ENCODE peak calls at places on chromosomes 12 and 14, in five cellular contexts. R is AG09309, T is left lung, I is ovary, K is tibial artery. Z is an unnamed sample.

GRCh38 chr12:132600048-132601032 is 10.0 kb downstream of the LRCOL1 start:
- DNase-seq in I (peak), K (peak), R (no peak), T (peak), Z (no peak)

GRCh38 chr14:79596531-79596930 is 614.8 kb downstream of the DIO2 start:
- DNase-seq in I (no peak), R (peak), K (no peak), T (no peak), Z (no peak)

GRCh38 chr14:99945732-99946651 is 119.2 kb upstream of the EVL start:
- DNase-seq in R (no peak), K (no peak), I (no peak), T (peak), Z (no peak)

GRCh38 chr12:92503029-92503931 is 199.5 kb upstream of the PLEKHG7 start:
- DNase-seq in R (no peak), I (peak), K (no peak), T (no peak), Z (peak)

GRCh38 chr12:124296295-124296915 is 1.5 kb downstream of the RFLNA start:
- DNase-seq in I (no peak), R (no peak), K (no peak), T (peak), Z (no peak)

GRCh38 chr12:111037047-111037446 is 116.7 kb upstream of the MYL2 start:
- DNase-seq in K (no peak), I (no peak), T (no peak), R (no peak), Z (no peak)

GRCh38 chr14:53542692-53543091 is 389.6 kb upstream of the DDHD1 start:
- DNase-seq in R (no peak), I (no peak), T (no peak), K (no peak), Z (no peak)

GRCh38 chr12:3144495-3144894 is 67.3 kb downstream of the TSPAN9 start:
- DNase-seq in T (no peak), K (no peak), I (no peak), R (no peak), Z (no peak)

GRCh38 chr12:1794440-1795090 is 25.8 kb upstream of the LRTM2 start:
- DNase-seq in R (no peak), T (peak), K (no peak), I (no peak), Z (no peak)

GRCh38 chr12:52661668-52662067 is 9.7 kb upstream of the KRT2 start:
- DNase-seq in R (no peak), I (no peak), K (no peak), T (no peak), Z (no peak)

GRCh38 chr14:76724827-76725550 is 36.3 kb upstream of the VASH1 start:
- DNase-seq in I (no peak), R (no peak), T (no peak), K (no peak), Z (no peak)

GRCh38 chr12:42884116-42884515 is 294.6 kb upstream of the PRICKLE1 start:
- DNase-seq in I (no peak), R (no peak), K (no peak), T (no peak), Z (no peak)

GRCh38 chr12:99809921-99810320 is 162.4 kb downstream of the GARIN6 start:
- DNase-seq in I (no peak), K (no peak), T (no peak), R (no peak), Z (no peak)

GRCh38 chr12:110270125-110270962 is 10.7 kb upstream of the ATP2A2 start:
- DNase-seq in I (peak), R (no peak), T (no peak), K (no peak), Z (no peak)

GRCh38 chr14:32010561-32011188 is 66.4 kb upstream of the ARHGAP5 start:
- DNase-seq in T (no peak), R (no peak), I (no peak), K (no peak), Z (no peak)

GRCh38 chr14:49306152-49306751 is 279.9 kb downstream of the RPS29 start:
- DNase-seq in K (no peak), I (no peak), T (no peak), R (no peak), Z (no peak)
- TF ChIP-seq CTCF in K (peak), I (peak), T (no peak), R (no peak), Z (peak)

GRCh38 chr14:93953263-93953662 is 23.1 kb downstream of the ASB2 start:
- DNase-seq in K (no peak), R (no peak), I (no peak), T (peak), Z (no peak)

GRCh38 chr14:93954900-93955891 is 21.2 kb downstream of the ASB2 start:
- DNase-seq in R (no peak), T (peak), I (no peak), K (no peak), Z (no peak)

GRCh38 chr14:93954516-93954830 is 21.9 kb downstream of the ASB2 start:
- DNase-seq in K (no peak), I (no peak), R (no peak), T (no peak), Z (no peak)

GRCh38 chr14:93952829-93953228 is 23.5 kb downstream of the ASB2 start:
- DNase-seq in T (peak), I (no peak), R (no peak), K (no peak), Z (no peak)

GRCh38 chr14:93953739-93954515 is 22.4 kb downstream of the ASB2 start:
- DNase-seq in R (no peak), T (peak), K (no peak), I (no peak), Z (no peak)
- H3K4me3 ChIP-seq in R (no peak), T (no peak), K (no peak), I (no peak), Z (peak)

DNA sequence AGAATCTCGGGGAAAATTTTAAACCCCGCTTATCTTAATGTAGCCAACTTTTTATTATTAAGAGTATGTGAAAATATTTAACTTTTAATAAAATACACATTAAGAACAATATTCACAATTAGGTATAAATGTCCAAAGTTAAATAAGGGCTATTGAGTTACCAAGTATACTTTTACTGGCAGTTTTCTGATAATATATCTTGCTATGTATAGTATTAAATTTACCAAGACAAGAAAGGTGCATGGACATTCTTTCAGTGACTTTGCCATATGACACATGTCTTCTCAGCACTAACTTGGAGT is 115.4 kb downstream of the MON2 start:
- DNase-seq in I (no peak), R (no peak), T (no peak), K (no peak), Z (no peak)
- TF ChIP-seq CTCF in I (no peak), R (no peak), T (peak), K (no peak), Z (no peak)

GRCh38 chr14:103138483-103139370 is 15.5 kb downstream of the TNFAIP2 start:
- DNase-seq in T (peak), K (no peak), I (no peak), R (no peak), Z (no peak)
- H3K4me3 ChIP-seq in T (peak), K (no peak), I (no peak), R (no peak), Z (no peak)

GRCh38 chr14:71931492-71932228 is 569 bp upstream of the RGS6 start:
- DNase-seq in K (peak), R (no peak), I (no peak), T (no peak), Z (no peak)

GRCh38 chr14:71933026-71933587 is 878 bp downstream of the RGS6 start:
- DNase-seq in K (no peak), I (no peak), R (no peak), T (no peak), Z (no peak)

GRCh38 chr14:71932229-71932951 is at the start of gene RGS6:
- DNase-seq in K (no peak), T (peak), R (no peak), I (no peak), Z (no peak)
- TF ChIP-seq CTCF in K (peak), T (no peak), R (no peak), I (no peak), Z (peak)

DNA sequence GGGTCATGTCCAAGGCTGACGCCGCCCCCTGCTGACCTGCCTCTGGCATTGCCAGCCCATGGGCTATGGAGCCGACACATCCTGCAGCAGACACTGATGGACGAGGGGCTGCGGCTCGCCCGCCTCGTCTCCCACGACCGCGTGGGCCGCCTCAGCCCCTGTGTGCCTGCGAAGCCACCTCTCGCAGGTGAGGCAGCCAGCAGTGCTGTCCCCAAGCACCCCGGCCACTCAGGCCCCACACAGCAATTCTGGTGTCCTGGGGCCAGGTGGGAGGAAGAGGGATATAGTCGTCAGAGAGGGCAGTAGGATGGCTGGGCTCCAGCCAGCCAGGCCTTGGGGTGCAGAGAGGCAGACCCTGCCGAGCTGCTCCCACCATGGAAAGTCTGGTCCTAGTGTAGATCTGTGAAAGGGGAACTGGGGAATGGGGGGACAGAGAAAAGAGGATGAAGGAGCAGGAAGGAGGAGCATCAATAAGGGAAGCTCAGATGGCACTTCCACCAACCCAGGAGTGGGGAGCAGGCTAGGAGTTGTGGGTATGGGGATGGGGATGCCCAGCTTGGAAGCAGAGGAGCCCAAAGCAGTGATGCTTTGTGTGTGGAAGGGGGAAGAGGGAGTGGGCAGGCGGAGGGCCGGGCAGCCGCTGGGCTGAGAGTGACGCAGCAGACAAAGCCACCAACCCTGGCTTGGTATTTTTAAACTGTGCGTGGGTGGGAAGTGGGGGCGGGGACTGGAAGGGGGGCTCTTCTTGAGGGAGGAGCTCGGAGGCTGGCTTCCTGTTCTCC is 4.7 kb downstream of the NAB2 start:
- DNase-seq in R (peak), K (peak), I (peak), T (peak), Z (no peak)
- H3K4me3 ChIP-seq in R (no peak), K (peak), I (peak), T (no peak), Z (peak)

DNA sequence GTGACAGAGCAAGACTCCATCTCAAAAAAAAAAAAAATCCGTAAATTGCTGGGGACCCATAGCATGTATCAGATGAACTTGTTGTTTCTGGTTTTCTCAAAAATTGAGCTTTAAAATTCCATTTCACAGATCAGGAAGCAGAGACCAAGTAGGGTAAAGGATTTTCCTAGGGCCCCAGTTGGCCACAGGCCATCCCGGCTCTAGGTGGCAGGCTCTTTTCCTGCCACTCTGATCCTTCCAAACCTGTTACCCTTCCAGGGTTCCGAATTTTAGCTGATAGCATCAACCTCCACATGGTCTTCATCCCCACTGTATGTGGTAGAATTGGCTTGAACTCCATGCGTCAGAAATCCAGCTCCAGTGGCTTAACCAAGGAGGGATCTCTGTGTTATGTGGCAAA is 36.1 kb upstream of the BDKRB2 start:
- DNase-seq in R (no peak), K (no peak), T (no peak), I (no peak), Z (no peak)
- TF ChIP-seq CTCF in R (no peak), K (no peak), T (no peak), I (no peak), Z (no peak)

DNA sequence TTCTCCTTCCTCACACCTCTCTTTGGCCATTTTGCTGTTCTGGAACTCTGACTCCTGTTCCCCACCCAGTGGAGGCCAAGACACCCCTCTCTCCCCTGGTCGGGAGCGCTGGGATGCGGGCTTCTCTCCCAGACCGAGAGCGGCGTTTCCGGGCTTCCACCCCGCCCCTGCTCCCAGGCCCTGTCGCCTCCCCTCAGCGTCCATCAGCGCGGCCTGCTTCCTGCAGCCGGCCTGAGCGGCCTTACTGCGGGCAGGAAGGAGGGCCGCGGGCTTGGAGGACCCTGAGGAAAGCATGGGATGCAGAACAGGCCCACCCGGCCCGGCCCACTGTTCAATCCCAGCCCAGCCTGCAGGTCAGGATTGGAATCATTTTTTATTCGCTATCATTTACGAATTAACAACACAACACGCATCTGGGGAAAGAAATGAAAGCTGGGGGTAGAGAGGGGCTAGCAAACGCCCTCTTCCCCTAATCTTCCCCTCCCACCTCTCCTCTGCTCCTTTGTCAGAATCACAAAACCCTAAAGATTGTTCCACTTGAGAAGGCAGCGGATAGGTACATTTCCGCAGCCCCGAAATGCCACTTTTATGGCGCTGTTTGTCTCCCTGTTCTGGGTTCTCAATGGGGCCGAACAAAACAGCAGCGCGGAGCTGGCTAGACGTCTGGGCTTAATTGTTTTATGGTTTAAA is 3.8 kb upstream of the HOXC8 start:
- DNase-seq in T (no peak), R (no peak), I (no peak), K (no peak), Z (no peak)
- H3K4me3 ChIP-seq in T (no peak), R (no peak), I (no peak), K (peak), Z (no peak)

GRCh38 chr14:94598816-94599655 is 13.2 kb upstream of the SERPINA3 start:
- DNase-seq in I (peak), T (no peak), K (peak), R (peak), Z (no peak)
- TF ChIP-seq CTCF in I (no peak), T (no peak), K (no peak), R (no peak), Z (no peak)